ENCODE peak calls at places on chromosomes 6 and 20, in six cellular contexts. One of them, this sample, is unnamed.

GRCh38 chr6:108836061-108836460 is 12.2 kb upstream of the ARMC2 start:
- DNase-seq in body of pancreas: no peak
- DNase-seq in HL-60: no peak
- DNase-seq in ecto neural progenitor cell: no peak
- DNase-seq in NCI-H748 treated with DMSO at 0.1 percent for 48 hours: no peak
- DNase-seq in activated CD8-positive, alpha-beta memory T cell treated with anti-CD3 and anti-CD28 coated beads for 4 hours: no peak
- DNase-seq in this sample: no peak

GRCh38 chr20:24403410-24403809 is 66.0 kb upstream of the SYNDIG1 start:
- DNase-seq in body of pancreas: no peak
- DNase-seq in HL-60: no peak
- DNase-seq in ecto neural progenitor cell: no peak
- DNase-seq in NCI-H748 treated with DMSO at 0.1 percent for 48 hours: no peak
- DNase-seq in activated CD8-positive, alpha-beta memory T cell treated with anti-CD3 and anti-CD28 coated beads for 4 hours: no peak
- DNase-seq in this sample: no peak

GRCh38 chr6:139872635-139873034 is 498.2 kb upstream of the CITED2 start:
- DNase-seq in body of pancreas: no peak
- DNase-seq in HL-60: peak
- DNase-seq in ecto neural progenitor cell: no peak
- DNase-seq in NCI-H748 treated with DMSO at 0.1 percent for 48 hours: no peak
- DNase-seq in activated CD8-positive, alpha-beta memory T cell treated with anti-CD3 and anti-CD28 coated beads for 4 hours: no peak
- DNase-seq in this sample: no peak

GRCh38 chr6:153645326-153645725 is 393.7 kb upstream of the OPRM1 start:
- DNase-seq in body of pancreas: no peak
- DNase-seq in HL-60: no peak
- DNase-seq in ecto neural progenitor cell: no peak
- DNase-seq in NCI-H748 treated with DMSO at 0.1 percent for 48 hours: no peak
- DNase-seq in activated CD8-positive, alpha-beta memory T cell treated with anti-CD3 and anti-CD28 coated beads for 4 hours: no peak
- DNase-seq in this sample: no peak

GRCh38 chr6:81214414-81215091 is 537.9 kb downstream of the TENT5A start:
- DNase-seq in body of pancreas: no peak
- DNase-seq in HL-60: no peak
- DNase-seq in ecto neural progenitor cell: no peak
- DNase-seq in NCI-H748 treated with DMSO at 0.1 percent for 48 hours: no peak
- DNase-seq in activated CD8-positive, alpha-beta memory T cell treated with anti-CD3 and anti-CD28 coated beads for 4 hours: no peak
- DNase-seq in this sample: no peak

GRCh38 chr6:134175532-134176282 is 123.3 kb upstream of the SLC2A12 start:
- DNase-seq in body of pancreas: peak
- DNase-seq in HL-60: peak
- DNase-seq in ecto neural progenitor cell: no peak
- DNase-seq in NCI-H748 treated with DMSO at 0.1 percent for 48 hours: no peak
- DNase-seq in activated CD8-positive, alpha-beta memory T cell treated with anti-CD3 and anti-CD28 coated beads for 4 hours: no peak
- DNase-seq in this sample: peak

GRCh38 chr6:134347916-134348805 is 30.2 kb upstream of the SGK1 start:
- DNase-seq in body of pancreas: no peak
- DNase-seq in HL-60: no peak
- DNase-seq in ecto neural progenitor cell: no peak
- DNase-seq in NCI-H748 treated with DMSO at 0.1 percent for 48 hours: no peak
- DNase-seq in activated CD8-positive, alpha-beta memory T cell treated with anti-CD3 and anti-CD28 coated beads for 4 hours: no peak
- DNase-seq in this sample: no peak

GRCh38 chr6:20686142-20686541 is 151.9 kb downstream of the CDKAL1 start:
- DNase-seq in body of pancreas: no peak
- DNase-seq in HL-60: no peak
- DNase-seq in ecto neural progenitor cell: no peak
- DNase-seq in NCI-H748 treated with DMSO at 0.1 percent for 48 hours: peak
- DNase-seq in activated CD8-positive, alpha-beta memory T cell treated with anti-CD3 and anti-CD28 coated beads for 4 hours: no peak
- DNase-seq in this sample: no peak

GRCh38 chr20:33686984-33687366 is 790 bp upstream of the E2F1 start:
- DNase-seq in body of pancreas: no peak
- DNase-seq in HL-60: no peak
- DNase-seq in ecto neural progenitor cell: no peak
- DNase-seq in NCI-H748 treated with DMSO at 0.1 percent for 48 hours: no peak
- DNase-seq in activated CD8-positive, alpha-beta memory T cell treated with anti-CD3 and anti-CD28 coated beads for 4 hours: no peak
- DNase-seq in this sample: no peak

GRCh38 chr6:20325641-20326421 is 75.8 kb upstream of the E2F3 start:
- DNase-seq in body of pancreas: no peak
- DNase-seq in HL-60: peak
- DNase-seq in ecto neural progenitor cell: no peak
- DNase-seq in NCI-H748 treated with DMSO at 0.1 percent for 48 hours: no peak
- DNase-seq in activated CD8-positive, alpha-beta memory T cell treated with anti-CD3 and anti-CD28 coated beads for 4 hours: no peak
- DNase-seq in this sample: peak

GRCh38 chr6:139926711-139927110 is 552.3 kb upstream of the CITED2 start:
- DNase-seq in body of pancreas: no peak
- DNase-seq in HL-60: no peak
- DNase-seq in ecto neural progenitor cell: no peak
- DNase-seq in NCI-H748 treated with DMSO at 0.1 percent for 48 hours: no peak
- DNase-seq in activated CD8-positive, alpha-beta memory T cell treated with anti-CD3 and anti-CD28 coated beads for 4 hours: no peak
- DNase-seq in this sample: no peak

GRCh38 chr20:19176483-19176882 is 36.0 kb upstream of the SLC24A3 start:
- DNase-seq in body of pancreas: no peak
- DNase-seq in HL-60: no peak
- DNase-seq in ecto neural progenitor cell: peak
- DNase-seq in NCI-H748 treated with DMSO at 0.1 percent for 48 hours: no peak
- DNase-seq in activated CD8-positive, alpha-beta memory T cell treated with anti-CD3 and anti-CD28 coated beads for 4 hours: no peak
- DNase-seq in this sample: no peak

GRCh38 chr6:84050408-84050807 is 16.8 kb downstream of the MRAP2 start:
- DNase-seq in body of pancreas: no peak
- DNase-seq in HL-60: peak
- DNase-seq in ecto neural progenitor cell: no peak
- DNase-seq in NCI-H748 treated with DMSO at 0.1 percent for 48 hours: no peak
- DNase-seq in activated CD8-positive, alpha-beta memory T cell treated with anti-CD3 and anti-CD28 coated beads for 4 hours: no peak
- DNase-seq in this sample: no peak

GRCh38 chr20:35952480-35953410 is 1.6 kb downstream of the SCAND1 start:
- DNase-seq in body of pancreas: no peak
- DNase-seq in HL-60: peak
- DNase-seq in ecto neural progenitor cell: no peak
- DNase-seq in NCI-H748 treated with DMSO at 0.1 percent for 48 hours: no peak
- DNase-seq in activated CD8-positive, alpha-beta memory T cell treated with anti-CD3 and anti-CD28 coated beads for 4 hours: no peak
- DNase-seq in this sample: peak

GRCh38 chr6:157403684-157404051 is 22.7 kb downstream of the ZDHHC14 start:
- DNase-seq in body of pancreas: no peak
- DNase-seq in HL-60: no peak
- DNase-seq in ecto neural progenitor cell: no peak
- DNase-seq in NCI-H748 treated with DMSO at 0.1 percent for 48 hours: no peak
- DNase-seq in activated CD8-positive, alpha-beta memory T cell treated with anti-CD3 and anti-CD28 coated beads for 4 hours: no peak
- DNase-seq in this sample: no peak

GRCh38 chr6:43211960-43212359 is 17.3 kb downstream of the DNPH1 start:
- DNase-seq in body of pancreas: no peak
- DNase-seq in HL-60: no peak
- DNase-seq in ecto neural progenitor cell: no peak
- DNase-seq in NCI-H748 treated with DMSO at 0.1 percent for 48 hours: no peak
- DNase-seq in activated CD8-positive, alpha-beta memory T cell treated with anti-CD3 and anti-CD28 coated beads for 4 hours: no peak
- DNase-seq in this sample: no peak

GRCh38 chr20:63529861-63530787 is 7.1 kb downstream of the PTK6 start:
- DNase-seq in body of pancreas: peak
- DNase-seq in HL-60: no peak
- DNase-seq in ecto neural progenitor cell: no peak
- DNase-seq in NCI-H748 treated with DMSO at 0.1 percent for 48 hours: no peak
- DNase-seq in activated CD8-positive, alpha-beta memory T cell treated with anti-CD3 and anti-CD28 coated beads for 4 hours: no peak
- DNase-seq in this sample: no peak

GRCh38 chr6:144469144-144469575 is 184.0 kb downstream of the UTRN start:
- DNase-seq in body of pancreas: no peak
- DNase-seq in HL-60: no peak
- DNase-seq in ecto neural progenitor cell: no peak
- DNase-seq in NCI-H748 treated with DMSO at 0.1 percent for 48 hours: no peak
- DNase-seq in activated CD8-positive, alpha-beta memory T cell treated with anti-CD3 and anti-CD28 coated beads for 4 hours: no peak
- DNase-seq in this sample: no peak

GRCh38 chr6:127522714-127523113 is 3.6 kb upstream of the MTCL3 start:
- DNase-seq in body of pancreas: no peak
- DNase-seq in HL-60: no peak
- DNase-seq in ecto neural progenitor cell: no peak
- DNase-seq in NCI-H748 treated with DMSO at 0.1 percent for 48 hours: no peak
- DNase-seq in activated CD8-positive, alpha-beta memory T cell treated with anti-CD3 and anti-CD28 coated beads for 4 hours: no peak
- DNase-seq in this sample: no peak

GRCh38 chr20:22449115-22449973 is 135.0 kb downstream of the FOXA2 start:
- DNase-seq in body of pancreas: no peak
- DNase-seq in HL-60: no peak
- DNase-seq in ecto neural progenitor cell: no peak
- DNase-seq in NCI-H748 treated with DMSO at 0.1 percent for 48 hours: no peak
- DNase-seq in activated CD8-positive, alpha-beta memory T cell treated with anti-CD3 and anti-CD28 coated beads for 4 hours: no peak
- DNase-seq in this sample: no peak

GRCh38 chr6:158290659-158291058 is 21.6 kb upstream of the TULP4 start:
- DNase-seq in body of pancreas: no peak
- DNase-seq in HL-60: no peak
- DNase-seq in ecto neural progenitor cell: no peak
- DNase-seq in NCI-H748 treated with DMSO at 0.1 percent for 48 hours: no peak
- DNase-seq in activated CD8-positive, alpha-beta memory T cell treated with anti-CD3 and anti-CD28 coated beads for 4 hours: peak
- DNase-seq in this sample: no peak

GRCh38 chr20:34874094-34874654 is 1.5 kb upstream of the GGT7 start:
- DNase-seq in body of pancreas: peak
- DNase-seq in HL-60: peak
- DNase-seq in ecto neural progenitor cell: peak
- DNase-seq in NCI-H748 treated with DMSO at 0.1 percent for 48 hours: peak
- DNase-seq in activated CD8-positive, alpha-beta memory T cell treated with anti-CD3 and anti-CD28 coated beads for 4 hours: no peak
- DNase-seq in this sample: peak

GRCh38 chr20:63664861-63665594 is 6.9 kb downstream of the RTEL1 start:
- DNase-seq in body of pancreas: no peak
- DNase-seq in HL-60: no peak
- DNase-seq in ecto neural progenitor cell: peak
- DNase-seq in NCI-H748 treated with DMSO at 0.1 percent for 48 hours: no peak
- DNase-seq in activated CD8-positive, alpha-beta memory T cell treated with anti-CD3 and anti-CD28 coated beads for 4 hours: no peak
- DNase-seq in this sample: no peak

GRCh38 chr6:71187136-71187535 is 101.5 kb upstream of the OGFRL1 start:
- DNase-seq in body of pancreas: no peak
- DNase-seq in HL-60: no peak
- DNase-seq in ecto neural progenitor cell: no peak
- DNase-seq in NCI-H748 treated with DMSO at 0.1 percent for 48 hours: no peak
- DNase-seq in activated CD8-positive, alpha-beta memory T cell treated with anti-CD3 and anti-CD28 coated beads for 4 hours: no peak
- DNase-seq in this sample: no peak

GRCh38 chr6:33014841-33015634 is 5.6 kb upstream of the HLA-DOA start:
- DNase-seq in body of pancreas: peak
- DNase-seq in HL-60: peak
- DNase-seq in ecto neural progenitor cell: no peak
- DNase-seq in NCI-H748 treated with DMSO at 0.1 percent for 48 hours: peak
- DNase-seq in activated CD8-positive, alpha-beta memory T cell treated with anti-CD3 and anti-CD28 coated beads for 4 hours: peak
- DNase-seq in this sample: peak

GRCh38 chr20:64108731-64109389 is 1.5 kb upstream of the NPBWR2 start:
- DNase-seq in body of pancreas: no peak
- DNase-seq in HL-60: no peak
- DNase-seq in ecto neural progenitor cell: no peak
- DNase-seq in NCI-H748 treated with DMSO at 0.1 percent for 48 hours: no peak
- DNase-seq in activated CD8-positive, alpha-beta memory T cell treated with anti-CD3 and anti-CD28 coated beads for 4 hours: no peak
- DNase-seq in this sample: no peak

GRCh38 chr6:105374010-105374420 is 28.9 kb downstream of the PREP start:
- DNase-seq in body of pancreas: no peak
- DNase-seq in HL-60: no peak
- DNase-seq in ecto neural progenitor cell: no peak
- DNase-seq in NCI-H748 treated with DMSO at 0.1 percent for 48 hours: no peak
- DNase-seq in activated CD8-positive, alpha-beta memory T cell treated with anti-CD3 and anti-CD28 coated beads for 4 hours: no peak
- DNase-seq in this sample: no peak

GRCh38 chr6:35120746-35121145 is 20.4 kb downstream of the TCP11 start:
- DNase-seq in body of pancreas: no peak
- DNase-seq in HL-60: no peak
- DNase-seq in ecto neural progenitor cell: no peak
- DNase-seq in NCI-H748 treated with DMSO at 0.1 percent for 48 hours: no peak
- DNase-seq in activated CD8-positive, alpha-beta memory T cell treated with anti-CD3 and anti-CD28 coated beads for 4 hours: no peak
- DNase-seq in this sample: no peak

This sample was measured in AML-193.